ENCODE peak calls at places on chromosome 1, in four cellular contexts. One of them, this sample, is unnamed.
A peak's percentile ranks its signal among the peaks of the same experiment; 100 is the strongest.

GRCh38 chr1:228343211-228343661 is 63.4 kb downstream of the TRIM11 start:
- DNase-seq in stimulated activated CD4-positive, alpha-beta T cell treated with anti-CD3 and anti-CD28 coated beads, Interleukin-15, amount 100 ng/mL, for 24 hours: no peak
- DNase-seq in mammary epithelial cell: no peak
- DNase-seq in H7: peak; percentile 41
- DNase-seq in this sample: no peak

GRCh38 chr1:179798213-179798863 is 55.2 kb downstream of the FAM163A start:
- DNase-seq in mammary epithelial cell: no peak
- DNase-seq in H7: no peak
- DNase-seq in stimulated activated CD4-positive, alpha-beta T cell treated with anti-CD3 and anti-CD28 coated beads, Interleukin-15, amount 100 ng/mL, for 24 hours: no peak
- DNase-seq in this sample: no peak

GRCh38 chr1:215192306-215192705 is 109.8 kb downstream of the KCNK2 start:
- DNase-seq in stimulated activated CD4-positive, alpha-beta T cell treated with anti-CD3 and anti-CD28 coated beads, Interleukin-15, amount 100 ng/mL, for 24 hours: no peak
- DNase-seq in mammary epithelial cell: no peak
- DNase-seq in H7: no peak
- DNase-seq in this sample: no peak

GRCh38 chr1:109396971-109397370 is 747 bp downstream of the SORT1 start:
- DNase-seq in H7: peak; percentile 23
- DNase-seq in mammary epithelial cell: no peak
- DNase-seq in stimulated activated CD4-positive, alpha-beta T cell treated with anti-CD3 and anti-CD28 coated beads, Interleukin-15, amount 100 ng/mL, for 24 hours: no peak
- DNase-seq in this sample: no peak

GRCh38 chr1:169113613-169114119 is 7.2 kb downstream of the ATP1B1 start:
- DNase-seq in stimulated activated CD4-positive, alpha-beta T cell treated with anti-CD3 and anti-CD28 coated beads, Interleukin-15, amount 100 ng/mL, for 24 hours: no peak
- DNase-seq in mammary epithelial cell: peak; percentile 87
- DNase-seq in H7: peak; percentile 52
- DNase-seq in this sample: peak; percentile 65

GRCh38 chr1:22831729-22832413 is 121.2 kb downstream of the EPHB2 start:
- DNase-seq in H7: no peak
- DNase-seq in stimulated activated CD4-positive, alpha-beta T cell treated with anti-CD3 and anti-CD28 coated beads, Interleukin-15, amount 100 ng/mL, for 24 hours: peak; percentile 13
- DNase-seq in mammary epithelial cell: peak; percentile 98
- DNase-seq in this sample: no peak

GRCh38 chr1:165235777-165236285 is 120.7 kb downstream of the LMX1A start:
- DNase-seq in H7: peak; percentile 91
- DNase-seq in stimulated activated CD4-positive, alpha-beta T cell treated with anti-CD3 and anti-CD28 coated beads, Interleukin-15, amount 100 ng/mL, for 24 hours: no peak
- DNase-seq in mammary epithelial cell: no peak
- DNase-seq in this sample: peak; percentile 68

GRCh38 chr1:201535046-201535777 is 3.7 kb upstream of the NAV1 start:
- DNase-seq in stimulated activated CD4-positive, alpha-beta T cell treated with anti-CD3 and anti-CD28 coated beads, Interleukin-15, amount 100 ng/mL, for 24 hours: no peak
- DNase-seq in mammary epithelial cell: peak; percentile 57
- DNase-seq in H7: no peak
- DNase-seq in this sample: no peak

GRCh38 chr1:174871886-174872285 is 127.9 kb upstream of the CACYBP start:
- DNase-seq in mammary epithelial cell: peak; percentile 64
- DNase-seq in stimulated activated CD4-positive, alpha-beta T cell treated with anti-CD3 and anti-CD28 coated beads, Interleukin-15, amount 100 ng/mL, for 24 hours: no peak
- DNase-seq in H7: peak; percentile 27
- DNase-seq in this sample: no peak

GRCh38 chr1:226548281-226549093 is at the start of gene STUM:
- DNase-seq in mammary epithelial cell: peak; percentile 16
- DNase-seq in stimulated activated CD4-positive, alpha-beta T cell treated with anti-CD3 and anti-CD28 coated beads, Interleukin-15, amount 100 ng/mL, for 24 hours: peak; percentile 42
- DNase-seq in H7: peak; percentile 91
- DNase-seq in this sample: peak; percentile 70

GRCh38 chr1:70627910-70628309 is 216.8 kb downstream of the CTH start:
- DNase-seq in stimulated activated CD4-positive, alpha-beta T cell treated with anti-CD3 and anti-CD28 coated beads, Interleukin-15, amount 100 ng/mL, for 24 hours: no peak
- DNase-seq in mammary epithelial cell: peak; percentile 37
- DNase-seq in H7: no peak
- DNase-seq in this sample: no peak

This sample was measured in ELF-1.